ENCODE peak calls at places on chromosomes 6 and 20, in eight cellular contexts. F is body of pancreas, X is foreskin keratinocyte, P is brain microvascular endothelial cell, S is caudate nucleus, C is left ventricle myocardium inferior, Z is breast epithelium, G is heart right ventricle. L is an unnamed sample.

GRCh38 chr6:30870546-30870945 is 13.8 kb upstream of the DDR1 start:
- DNase-seq in F (no peak), X (no peak), P (no peak), S (no peak), C (no peak), Z (no peak), G (no peak), L (no peak)

GRCh38 chr20:50668798-50669197 is 22.5 kb downstream of the RIPOR3 start:
- DNase-seq in F (no peak), X (no peak), P (no peak), S (no peak), C (no peak), Z (no peak), G (no peak), L (no peak)

GRCh38 chr20:34581341-34582189 is 23.0 kb downstream of the MAP1LC3A start:
- DNase-seq in F (no peak), X (no peak), P (peak; percentile 17), S (no peak), C (peak; percentile 42), Z (no peak), G (no peak), L (no peak)

GRCh38 chr6:110353420-110353819 is 4.7 kb downstream of the METTL24 start:
- DNase-seq in F (no peak), X (no peak), P (no peak), S (no peak), C (no peak), Z (no peak), G (no peak), L (no peak)

GRCh38 chr20:51860015-51860882 is 57.9 kb upstream of the SALL4 start:
- DNase-seq in F (no peak), X (peak; percentile 33), P (peak; percentile 39), S (no peak), C (no peak), Z (no peak), G (no peak), L (no peak)

GRCh38 chr6:163098827-163099469 is 315.6 kb upstream of the QKI start:
- DNase-seq in F (no peak), X (no peak), P (no peak), S (no peak), C (no peak), Z (no peak), G (no peak), L (peak; percentile 38)

GRCh38 chr6:98957440-98957839 is 9.7 kb upstream of the FBXL4 start:
- DNase-seq in F (no peak), X (peak; percentile 19), P (peak; percentile 68), S (no peak), C (no peak), Z (peak; percentile 20), G (no peak), L (peak; percentile 18)

GRCh38 chr6:87588756-87589407 is 905 bp downstream of the RARS2 start:
- DNase-seq in F (no peak), X (no peak), P (no peak), S (no peak), C (no peak), Z (no peak), G (no peak), L (no peak)

GRCh38 chr20:58393299-58393698 is 4.3 kb downstream of the VAPB start:
- DNase-seq in F (no peak), X (no peak), P (peak; percentile 13), S (no peak), C (no peak), Z (no peak), G (no peak), L (no peak)

GRCh38 chr6:87701676-87702588 is at the start of gene AKIRIN2:
- DNase-seq in F (peak; percentile 96), X (peak; percentile 95), P (peak; percentile 99), S (peak; percentile 90), C (peak; percentile 95), Z (peak; percentile 97), G (peak; percentile 97), L (peak; percentile 97)

GRCh38 chr6:40395066-40395697 is 192.0 kb downstream of the LRFN2 start:
- DNase-seq in F (peak; percentile 80), X (no peak), P (no peak), S (no peak), C (no peak), Z (no peak), G (no peak), L (no peak)

GRCh38 chr6:113317870-113318269 is 539.3 kb upstream of the MARCKS start:
- DNase-seq in F (no peak), X (no peak), P (no peak), S (no peak), C (no peak), Z (no peak), G (no peak), L (no peak)

GRCh38 chr6:168524644-168525043 is 83.7 kb downstream of the SMOC2 start:
- DNase-seq in F (no peak), X (no peak), P (no peak), S (no peak), C (no peak), Z (no peak), G (no peak), L (peak; percentile 71)

GRCh38 chr6:8113260-8113659 is 10.9 kb upstream of the EEF1E1 start:
- DNase-seq in F (no peak), X (no peak), P (no peak), S (no peak), C (no peak), Z (no peak), G (no peak), L (no peak)

GRCh38 chr6:30876039-30876730 is 8.1 kb upstream of the DDR1 start:
- DNase-seq in F (peak; percentile 69), X (peak; percentile 85), P (peak; percentile 71), S (no peak), C (no peak), Z (peak; percentile 88), G (no peak), L (peak; percentile 80)

DNA sequence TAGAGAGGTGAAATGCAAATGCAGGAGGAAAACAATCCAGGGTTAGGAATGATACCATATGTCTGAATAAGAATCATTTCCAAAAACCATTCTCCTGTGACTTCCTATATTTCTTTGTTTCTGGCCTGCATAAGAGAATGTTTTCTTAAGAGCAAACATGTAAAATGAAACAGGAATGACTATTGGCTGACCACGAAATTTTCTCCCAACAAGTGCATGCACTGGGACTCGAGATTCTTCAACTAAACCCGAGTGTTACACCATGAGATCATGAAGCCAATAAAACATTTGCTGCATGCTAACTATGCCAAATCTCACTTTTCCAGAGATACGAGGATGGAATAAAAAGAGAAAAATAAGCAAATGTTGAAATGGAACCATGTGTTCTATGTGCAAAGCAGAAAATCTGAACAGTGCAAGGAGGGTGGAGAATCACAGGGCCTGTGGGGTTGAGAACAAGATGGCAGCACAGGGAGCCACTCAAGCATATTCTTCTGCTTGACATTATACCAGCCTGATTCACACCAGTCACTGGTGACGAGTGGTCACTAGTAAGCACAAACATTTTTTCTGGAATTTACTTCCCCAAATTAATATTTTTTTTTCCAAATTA is 212.2 kb upstream of the FOXA2 start:
- DNase-seq in F (no peak), X (no peak), P (peak; percentile 63), S (no peak), C (no peak), Z (no peak), G (no peak), L (no peak)
- H3K27ac ChIP-seq in F (no peak overlapping the region), X (no peak overlapping the region), P (peak overlapping the region; percentile 94), S (no peak overlapping the region), C (peak overlapping the region; percentile 73), Z (peak overlapping the region; percentile 84), G (no peak overlapping the region), L (peak overlapping the region; percentile 72)

GRCh38 chr6:33315753-33316602 is 1.6 kb downstream of the ZBTB22 start:
- DNase-seq in F (no peak), X (no peak), P (no peak), S (no peak), C (no peak), Z (no peak), G (no peak), L (no peak)

GRCh38 chr6:33317668-33318425 is at the start of gene ZBTB22:
- DNase-seq in F (peak; percentile 100), X (peak; percentile 98), P (peak; percentile 100), S (peak; percentile 97), C (peak; percentile 99), Z (peak; percentile 99), G (peak; percentile 99), L (peak; percentile 100)

GRCh38 chr6:33316603-33317417 is 734 bp downstream of the ZBTB22 start:
- DNase-seq in F (no peak), X (no peak), P (no peak), S (no peak), C (peak; percentile 55), Z (no peak), G (no peak), L (no peak)

GRCh38 chr6:33318426-33319073 is 1.0 kb upstream of the ZBTB22 start:
- DNase-seq in F (no peak), X (no peak), P (no peak), S (no peak), C (no peak), Z (no peak), G (no peak), L (no peak)

DNA sequence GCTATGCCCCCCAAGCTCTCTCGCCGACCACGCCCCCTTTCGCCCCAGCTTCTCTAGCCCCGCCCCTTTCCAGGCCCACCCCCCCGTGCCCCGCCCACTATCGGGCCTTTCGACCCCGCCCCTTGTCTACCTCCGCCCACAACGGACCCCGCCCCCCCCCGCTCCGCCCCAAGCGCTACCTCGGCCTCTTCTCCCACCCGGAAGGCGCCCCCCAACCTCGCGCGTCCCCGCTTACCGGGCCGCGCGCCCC is 201 bp downstream of the ZBTB22 start:
- DNase-seq in F (no peak), X (no peak), P (no peak), S (no peak), C (no peak), Z (no peak), G (peak; percentile 58), L (no peak)
- H3K27ac ChIP-seq in F (peak overlapping the region; percentile 78), X (no peak overlapping the region), P (no peak overlapping the region), S (peak overlapping the region; percentile 95), C (peak overlapping the region; percentile 92), Z (peak overlapping the region; percentile 87), G (peak overlapping the region; percentile 93), L (peak overlapping the region; percentile 90)

GRCh38 chr6:56838965-56839364 is 115.9 kb upstream of the BEND6 start:
- DNase-seq in F (no peak), X (no peak), P (no peak), S (no peak), C (no peak), Z (no peak), G (no peak), L (no peak)

GRCh38 chr6:56841751-56842150 is 113.2 kb upstream of the BEND6 start:
- DNase-seq in F (no peak), X (no peak), P (no peak), S (no peak), C (no peak), Z (no peak), G (no peak), L (no peak)

GRCh38 chr6:56841372-56841749 is 113.5 kb upstream of the BEND6 start:
- DNase-seq in F (no peak), X (no peak), P (no peak), S (no peak), C (no peak), Z (no peak), G (no peak), L (no peak)

GRCh38 chr6:56839533-56840183 is 115.2 kb upstream of the BEND6 start:
- DNase-seq in F (no peak), X (no peak), P (no peak), S (no peak), C (no peak), Z (no peak), G (no peak), L (no peak)

GRCh38 chr6:56840467-56841371 is 114.2 kb upstream of the BEND6 start:
- DNase-seq in F (no peak), X (peak; percentile 73), P (peak; percentile 67), S (no peak), C (no peak), Z (no peak), G (no peak), L (no peak)
- H3K27ac ChIP-seq in F (peak overlapping the region; percentile 9), X (no peak overlapping the region), P (peak overlapping the region; percentile 81), S (peak overlapping the region; percentile 83), C (peak overlapping the region; percentile 94), Z (peak overlapping the region; percentile 28), G (peak overlapping the region; percentile 88), L (peak overlapping the region; percentile 27)

GRCh38 chr6:18433059-18433458 is 45.9 kb downstream of the RNF144B start:
- DNase-seq in F (no peak), X (no peak), P (no peak), S (no peak), C (no peak), Z (no peak), G (no peak), L (no peak)
- H3K27ac ChIP-seq in F (no peak overlapping the region), X (peak overlapping the region; percentile 56), P (no peak overlapping the region), S (no peak overlapping the region), C (no peak overlapping the region), Z (no peak overlapping the region), G (no peak overlapping the region), L (no peak overlapping the region)

L was measured in uterus.